ENCODE peak calls at places on chromosomes 1 and 21, in five cellular contexts. E is DND-41, M is GM23248, T is pancreas, C is uterus. Y is an unnamed sample. For H3K4me1, the result is how much of the 10 kb centered on the place peaks cover.

GRCh38 chr1:162213281-162213909 is 143.9 kb downstream of the NOS1AP start:
- DNase-seq in E (no peak), M (peak), T (peak), C (peak), Y (no peak)

GRCh38 chr1:58652351-58653184 is 47.3 kb downstream of the MYSM1 start:
- DNase-seq in E (peak), M (peak), T (peak), C (peak), Y (peak)

GRCh38 chr21:29342394-29342957 is 43.8 kb downstream of the BACH1 start:
- DNase-seq in E (no peak), M (peak), T (no peak), C (peak), Y (no peak)

GRCh38 chr21:35664683-35665082 is 395.6 kb downstream of the SETD4 start:
- DNase-seq in E (peak), M (peak), T (no peak), C (no peak), Y (peak)

GRCh38 chr1:181583598-181583997 is 100.3 kb downstream of the CACNA1E start:
- DNase-seq in E (no peak), M (no peak), T (peak), C (no peak), Y (no peak)

GRCh38 chr1:85583355-85584263 is 3.0 kb downstream of the CCN1 start:
- DNase-seq in E (no peak), M (no peak), T (no peak), C (no peak), Y (no peak)

GRCh38 chr1:112488141-112488540 is 20.6 kb upstream of the WNT2B start:
- DNase-seq in E (no peak), M (no peak), T (no peak), C (no peak), Y (no peak)

GRCh38 chr1:207336559-207337467 is 15.3 kb downstream of the CD55 start:
- DNase-seq in E (peak), M (no peak), T (no peak), C (no peak), Y (peak)

GRCh38 chr1:58283380-58284338 is 262.9 kb downstream of the OMA1 start:
- DNase-seq in E (no peak), M (peak), T (no peak), C (no peak), Y (no peak)

GRCh38 chr1:119373465-119373864 is 4.9 kb downstream of the HAO2 start:
- DNase-seq in E (no peak), M (peak), T (no peak), C (no peak), Y (peak)

GRCh38 chr1:116806245-116806644 is 52.0 kb downstream of the CD2 start:
- DNase-seq in E (peak), M (no peak), T (no peak), C (no peak), Y (peak)

GRCh38 chr21:37062592-37062933 is 10.3 kb downstream of the PIGP start:
- DNase-seq in E (no peak), M (no peak), T (no peak), C (no peak), Y (no peak)

GRCh38 chr21:37057614-37058013 is 15.3 kb downstream of the PIGP start:
- DNase-seq in E (no peak), M (no peak), T (no peak), C (no peak), Y (no peak)

GRCh38 chr21:37060296-37060695 is 12.6 kb downstream of the PIGP start:
- DNase-seq in E (peak), M (peak), T (no peak), C (no peak), Y (peak)

GRCh38 chr21:37061926-37062591 is 10.8 kb downstream of the PIGP start:
- DNase-seq in E (no peak), M (peak), T (no peak), C (no peak), Y (peak)

DNA sequence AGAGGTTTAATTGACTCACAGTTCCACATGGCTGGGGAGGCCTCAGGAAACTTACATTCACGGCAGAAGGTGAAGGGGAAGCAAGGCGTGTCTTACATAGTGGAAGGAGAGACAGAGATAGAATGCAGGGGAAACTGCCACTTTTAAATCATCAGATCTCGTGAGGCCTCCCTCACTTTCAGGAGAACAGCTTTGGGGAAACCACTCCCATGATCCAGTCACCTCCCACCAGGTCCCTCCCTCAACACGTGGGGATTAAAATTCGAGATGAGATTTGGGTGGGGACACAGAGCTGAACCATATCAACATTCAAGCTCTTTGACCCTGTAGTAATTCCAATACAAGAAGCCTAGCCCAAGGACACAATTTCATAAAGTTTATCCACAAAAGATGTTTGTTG is 13.7 kb downstream of the PIGP start:
- DNase-seq in E (no peak), M (no peak), T (no peak), C (no peak), Y (no peak)
- H3K4me1 ChIP-seq in E (under half), M (under half), T (under half), C (under half), Y (half or more)

DNA sequence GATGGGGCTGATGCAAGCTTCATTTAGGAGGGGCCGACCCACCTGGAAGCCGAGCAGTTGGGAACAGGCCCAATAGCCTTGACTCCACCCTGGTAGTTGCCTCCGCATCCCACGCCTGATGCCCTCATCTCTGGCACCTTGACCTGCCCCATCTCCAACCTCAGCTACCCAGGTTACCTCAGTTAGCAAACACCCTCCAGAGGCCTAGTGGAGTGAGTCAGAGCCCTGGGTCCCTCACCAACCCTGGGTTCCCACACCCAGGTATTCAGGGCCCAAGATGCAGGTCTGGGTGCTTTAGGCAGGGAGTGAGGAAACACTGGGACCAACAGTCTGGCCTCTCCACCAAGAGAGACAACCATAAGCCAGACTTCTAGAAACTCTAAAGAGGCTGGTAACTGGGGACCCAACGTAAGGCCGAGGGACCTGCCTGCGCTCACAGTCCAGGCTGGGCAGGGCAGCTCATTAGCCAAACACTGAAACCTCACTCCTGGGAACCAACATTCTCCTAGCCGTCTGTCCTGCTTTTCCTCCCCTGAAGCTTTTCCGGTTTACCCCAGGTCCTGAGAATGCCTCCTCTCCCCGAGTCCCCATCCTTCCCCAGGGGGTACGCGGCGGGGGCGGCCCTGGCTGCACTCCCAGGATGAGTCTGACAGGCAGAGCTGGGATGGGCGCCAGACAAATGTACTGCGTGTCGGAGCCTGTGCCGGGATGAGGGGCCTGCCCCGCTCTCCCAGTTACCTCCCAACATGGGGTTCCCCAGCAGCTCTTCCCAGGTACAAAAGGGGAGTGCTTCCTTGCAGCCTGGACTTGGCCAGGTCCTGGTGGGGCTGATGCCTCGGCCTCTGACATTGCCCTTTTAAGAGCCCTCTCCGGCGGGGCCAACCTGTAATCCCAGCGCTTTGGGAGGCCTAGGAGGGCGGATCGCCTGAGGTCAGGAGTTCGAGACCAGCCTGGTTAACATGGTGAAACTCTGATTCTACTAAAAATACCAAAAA is 8.9 kb upstream of the CELSR2 start:
- DNase-seq in E (peak), M (peak), T (peak), C (peak), Y (no peak)
- H3K27ac ChIP-seq in E (no peak), M (peak), T (no peak), C (peak), Y (no peak)

GRCh38 chr1:30740952-30741894 is 16.4 kb downstream of the LAPTM5 start:
- DNase-seq in E (no peak), M (no peak), T (no peak), C (no peak), Y (peak)
- H3K4me1 ChIP-seq in E (under half), M (under half), T (under half), C (under half), Y (under half)

GRCh38 chr1:54248966-54249365 is 49.0 kb downstream of the MRPL37 start:
- DNase-seq in E (no peak), M (peak), T (no peak), C (no peak), Y (no peak)
- H3K27ac ChIP-seq in E (no peak), M (peak), T (no peak), C (no peak), Y (no peak)

DNA sequence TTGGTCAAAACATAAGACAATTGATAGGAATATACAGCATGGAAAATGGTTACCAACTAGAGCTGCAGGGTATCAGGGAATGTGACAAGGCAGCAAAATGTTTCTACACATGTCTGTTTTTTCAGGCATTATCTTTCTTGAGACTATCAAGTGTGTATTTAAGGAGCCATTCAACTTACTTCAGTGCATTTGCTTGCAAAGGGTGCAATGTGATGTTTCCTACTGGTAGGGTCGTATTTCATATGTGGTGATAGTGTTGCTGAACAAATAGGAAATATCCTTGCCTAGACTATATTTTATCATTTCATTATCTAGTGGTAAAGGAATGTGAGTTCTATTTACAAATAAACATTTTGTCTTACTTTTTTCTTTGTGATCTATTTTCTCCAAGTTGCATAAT is 42.4 kb downstream of the PTPRC start:
- DNase-seq in E (peak), M (no peak), T (no peak), C (no peak), Y (no peak)
- H3K4me1 ChIP-seq in E (half or more), M (half or more), T (under half), C (under half), Y (under half)

DNA sequence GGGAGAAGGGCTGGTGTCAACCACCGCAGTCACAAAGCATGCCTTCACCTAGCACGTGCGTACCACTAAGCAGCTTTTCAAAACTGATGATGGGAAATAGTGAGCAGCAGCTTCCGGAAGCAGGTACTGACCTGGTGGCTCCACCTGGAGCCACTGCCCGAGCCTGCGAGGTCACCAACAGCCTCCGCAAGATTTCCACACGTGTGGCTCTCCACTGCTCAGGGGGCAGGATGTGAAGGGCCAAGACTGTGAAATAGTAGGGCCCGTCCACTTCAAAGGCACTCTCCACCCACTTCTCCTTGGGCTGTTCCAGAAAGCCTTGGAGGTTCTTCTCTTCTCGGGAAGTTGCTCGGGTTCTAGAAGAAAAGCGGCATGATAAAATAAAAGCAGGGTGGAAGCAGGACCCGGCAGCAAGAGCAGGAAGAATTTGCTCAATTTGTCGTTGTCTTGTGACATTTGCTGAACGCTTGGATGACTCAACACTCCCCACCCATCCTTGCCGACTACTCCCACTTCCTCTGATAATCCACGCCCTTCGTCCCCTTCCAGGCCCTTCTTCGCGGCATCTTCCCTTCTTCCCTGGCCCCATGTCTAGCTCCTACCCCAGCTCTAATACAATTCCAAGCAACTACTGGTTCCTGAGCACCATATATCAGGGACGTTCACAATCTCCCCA is 124.9 kb upstream of the IFFO2 start:
- DNase-seq in E (no peak), M (peak), T (no peak), C (no peak), Y (no peak)
- H3K27ac ChIP-seq in E (no peak), M (peak), T (no peak), C (peak), Y (no peak)

GRCh38 chr1:228983661-228984060 is 248.4 kb downstream of the RHOU start:
- DNase-seq in E (no peak), M (no peak), T (no peak), C (no peak), Y (no peak)
- H3K4me1 ChIP-seq in E (under half), M (under half), T (under half), C (under half), Y (under half)

DNA sequence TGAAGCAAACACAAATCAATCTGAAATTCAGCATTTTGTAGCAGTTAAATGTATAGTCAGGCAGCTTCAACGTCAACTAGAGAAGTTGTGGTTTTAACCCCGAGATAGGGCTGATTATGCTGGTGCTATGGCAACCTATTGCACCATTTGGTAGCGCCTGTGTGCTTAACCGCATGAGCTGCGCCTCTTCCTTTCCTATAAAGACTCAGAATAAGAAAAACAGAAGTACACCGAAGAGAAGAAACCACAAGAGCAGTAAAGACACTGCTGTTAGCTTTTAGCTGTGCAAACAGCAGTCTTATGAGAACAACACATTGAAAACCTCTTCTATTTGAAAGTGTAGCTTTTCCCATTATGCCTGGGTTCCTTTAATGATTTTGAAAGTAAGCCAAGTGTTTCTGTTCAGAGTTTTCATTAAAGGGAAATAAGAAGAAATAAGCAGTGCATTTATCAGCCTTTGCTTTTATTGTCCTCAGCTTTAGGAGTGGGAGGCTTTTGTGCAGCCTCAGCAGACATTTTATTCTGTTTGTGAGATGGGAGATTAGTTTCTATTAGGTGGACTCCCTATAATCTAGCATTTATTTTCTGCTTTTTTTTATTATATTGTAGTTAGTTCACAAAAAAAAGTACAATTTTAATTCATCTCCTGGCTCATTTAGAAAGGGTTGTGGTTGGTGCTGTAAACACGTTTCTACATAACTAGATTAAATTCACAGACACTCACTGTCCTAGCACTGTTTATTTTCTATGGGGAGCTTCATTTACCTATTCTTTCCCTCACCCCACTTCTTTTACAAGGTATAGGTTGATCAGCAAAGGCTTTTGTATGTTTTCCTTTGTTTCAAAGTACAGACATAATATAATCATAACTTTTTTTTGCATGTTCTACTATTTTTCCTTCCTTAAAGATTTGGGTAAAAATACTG is 43.3 kb downstream of the PTPRC start:
- DNase-seq in E (peak), M (peak), T (peak), C (no peak), Y (peak)
- H3K27ac ChIP-seq in E (peak), M (peak), T (no peak), C (no peak), Y (peak)

Y was measured in SJCRH30.